ENCODE peak calls at places on chromosomes 4 and X, in six cellular contexts. U, G, R, P, C and L are unnamed samples.
A peak's percentile ranks its signal among the peaks of the same experiment; 100 is the strongest.

GRCh38 chr4:154908168-154908567 is 127.1 kb downstream of the RBM46 start:
- DNase-seq in P (no peak), R (no peak), G (no peak), U (no peak), C (no peak), L (no peak)

GRCh38 chr4:70703695-70704332 is 15.5 kb downstream of the UTP3 start:
- DNase-seq in U (peak; percentile 25), C (no peak), G (no peak), R (no peak), P (no peak), L (no peak)

GRCh38 chr4:84956014-84956413 is 10.5 kb downstream of the WDFY3 start:
- DNase-seq in C (no peak), U (no peak), R (no peak), G (no peak), P (no peak), L (no peak)

GRCh38 chr4:2059034-2059725 is at the start of gene NAT8L:
- DNase-seq in R (peak; percentile 88), P (no peak), C (peak; percentile 64), G (no peak), U (peak; percentile 82), L (no peak)

GRCh38 chr4:176780995-176781738 is 11.6 kb downstream of the VEGFC start:
- DNase-seq in G (no peak), C (no peak), U (no peak), R (no peak), P (no peak), L (no peak)

GRCh38 chr4:41365726-41366125 is 109.0 kb downstream of the UCHL1 start:
- DNase-seq in U (no peak), R (no peak), P (no peak), G (no peak), C (no peak), L (no peak)

GRCh38 chrX:131821945-131822622 is 201.0 kb upstream of the STK26 start:
- DNase-seq in P (no peak), R (no peak), C (no peak), U (peak; percentile 72), G (peak; percentile 85), L (peak; percentile 87)

GRCh38 chrX:40434947-40435346 is 145.8 kb upstream of the ATP6AP2 start:
- DNase-seq in C (no peak), R (peak; percentile 28), G (no peak), U (peak; percentile 72), P (no peak), L (no peak)

GRCh38 chrX:126165721-126166401 is at the start of gene DCAF12L2:
- DNase-seq in R (peak; percentile 65), G (no peak), P (no peak), C (peak; percentile 54), U (no peak), L (no peak)

GRCh38 chr4:112514449-112515277 is 1.3 kb downstream of the NEUROG2 start:
- DNase-seq in C (peak; percentile 61), G (no peak), R (peak; percentile 86), U (peak; percentile 42), P (no peak), L (no peak)

GRCh38 chr4:54726907-54727306 is 69.2 kb downstream of the KIT start:
- DNase-seq in P (no peak), U (no peak), C (no peak), G (no peak), R (no peak), L (no peak)

DNA sequence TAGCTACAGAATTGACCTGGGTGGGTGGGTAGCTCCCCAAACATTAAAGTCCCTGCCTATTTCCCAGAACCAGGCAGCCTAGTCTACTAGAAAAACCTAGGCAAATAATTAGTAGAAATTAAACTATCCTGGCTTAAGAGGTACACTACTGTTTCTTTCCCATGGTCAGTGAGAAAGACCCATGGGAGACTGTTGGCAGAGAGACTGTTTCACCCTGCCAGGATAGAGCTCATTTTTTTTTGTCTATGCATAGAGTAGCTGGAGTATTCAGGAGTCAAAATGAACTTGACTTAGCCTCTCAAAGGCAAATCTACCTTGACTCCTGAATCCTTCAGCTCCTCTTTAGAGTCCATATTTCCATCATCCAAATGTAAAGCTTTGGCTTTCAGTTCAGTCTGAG is 107.0 kb upstream of the AR start:
- DNase-seq in G (no peak), R (no peak), U (no peak), C (no peak), P (no peak), L (no peak)
- H3K27ac ChIP-seq in G (no peak overlapping the region), R (no peak overlapping the region), U (no peak overlapping the region), C (no peak overlapping the region), P (no peak overlapping the region), L (no peak overlapping the region)

DNA sequence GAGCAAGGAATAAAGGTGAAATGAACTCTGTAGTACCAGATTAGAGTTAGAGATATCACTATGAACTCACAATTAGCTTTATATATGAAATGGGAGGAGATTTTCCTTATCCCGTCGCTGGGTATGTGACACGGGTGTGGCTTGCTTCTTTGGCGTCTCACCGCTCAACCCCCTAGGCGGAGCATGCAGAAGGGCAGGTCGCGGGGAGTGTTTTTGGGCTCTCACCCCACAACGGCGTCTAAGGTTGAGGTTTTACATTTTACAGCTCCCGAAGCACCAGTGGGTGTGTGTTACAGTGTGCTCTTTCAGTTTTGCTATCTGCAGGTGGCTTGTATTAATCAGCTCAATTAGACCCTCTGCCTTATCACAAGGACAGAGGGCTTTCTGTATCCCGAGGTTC is 42.1 kb upstream of the MAGEB10 start:
- DNase-seq in C (no peak), U (no peak), G (no peak), P (no peak), R (no peak), L (no peak)
- TF ChIP-seq CTCF in C (no peak), U (no peak), G (no peak), P (no peak), R (no peak), L (no peak)

DNA sequence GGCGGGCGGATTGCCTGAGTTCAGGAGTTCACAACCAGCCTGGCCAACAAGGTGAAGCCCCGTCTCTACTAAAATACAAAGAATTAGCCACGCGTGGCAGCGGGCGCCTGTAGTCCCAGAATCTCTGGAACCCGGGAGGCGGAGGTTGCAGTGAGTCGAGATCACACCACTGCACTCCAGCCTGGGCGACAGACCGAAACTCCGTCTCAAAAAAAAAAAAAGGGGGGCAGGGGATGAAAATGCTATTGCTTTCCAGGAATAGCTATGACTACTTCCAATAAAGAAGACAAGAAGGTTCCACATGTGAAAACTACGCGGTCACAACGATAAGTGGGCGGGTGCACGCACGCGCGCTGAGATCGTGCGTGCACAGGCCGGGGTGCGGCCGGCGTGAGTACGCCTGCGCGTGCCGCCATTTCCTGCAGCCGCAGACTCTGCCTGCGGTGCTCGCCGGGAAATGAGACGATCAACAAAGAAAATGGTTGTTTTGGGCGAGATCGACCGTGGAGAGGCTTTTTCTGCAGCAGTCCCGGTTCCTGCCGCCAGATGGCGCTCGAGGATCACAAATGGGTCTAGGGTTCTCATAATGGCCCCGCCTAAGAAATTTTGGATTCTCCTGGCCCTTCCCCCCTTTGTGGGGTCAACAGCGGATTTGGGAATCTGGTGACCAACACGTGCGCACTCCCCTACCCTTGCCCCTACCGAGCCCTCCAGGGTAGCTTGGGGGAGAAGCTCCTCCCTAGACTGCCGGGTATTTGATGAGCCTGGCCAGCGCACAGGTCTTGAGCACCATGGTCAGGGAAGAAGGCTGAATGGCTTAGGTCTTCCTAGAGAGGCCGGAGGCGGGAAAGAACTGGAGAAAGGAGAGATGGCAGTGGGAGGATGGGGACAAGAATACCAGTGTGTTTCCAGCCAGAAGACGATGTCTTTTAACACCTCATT is 35.1 kb downstream of the PNMA5 start:
- DNase-seq in G (peak; percentile 55), U (peak; percentile 88), P (peak; percentile 90), R (peak; percentile 95), C (peak; percentile 94), L (peak; percentile 90)
- H3K4me3 ChIP-seq in G (peak overlapping the region; percentile 53), U (no peak overlapping the region), P (peak overlapping the region; percentile 36), R (peak overlapping the region; percentile 32), C (no peak overlapping the region), L (peak overlapping the region; percentile 48)

DNA sequence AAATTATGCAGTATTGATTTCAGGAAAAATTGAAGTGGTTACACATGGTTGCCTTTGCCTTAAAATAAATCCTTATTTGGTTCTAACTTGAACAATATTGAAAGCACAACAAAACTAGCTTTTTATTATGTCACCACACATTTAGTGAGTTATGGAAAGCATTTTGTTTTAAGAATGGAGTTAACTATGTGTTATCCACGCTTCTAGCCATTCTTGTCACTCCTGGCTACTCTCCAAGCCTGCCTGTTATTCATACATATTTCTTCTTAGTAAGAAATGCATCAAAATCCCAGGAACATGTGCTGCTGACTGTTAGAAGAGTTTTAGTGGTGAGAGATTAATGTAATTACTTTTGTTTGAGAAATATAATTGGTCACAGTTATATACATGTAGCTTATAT is 73.9 kb downstream of the FAT4 start:
- DNase-seq in C (no peak), P (no peak), G (no peak), U (no peak), R (no peak), L (no peak)
- H3K27ac ChIP-seq in C (no peak overlapping the region), P (no peak overlapping the region), G (no peak overlapping the region), U (no peak overlapping the region), R (peak overlapping the region; percentile 33), L (peak overlapping the region; percentile 62)